ENCODE peak calls at places on chromosomes 6 and 20, in ten cellular contexts. G is T follicular helper cell; D is GM23248; A is NCI-H1092 treated with DMSO at 0.1 percent for 48 hours; F is left cardiac atrium; R is astrocyte of the cerebellum; C is stimulated activated CD4-positive, alpha-beta T cell treated with anti-CD3 and anti-CD28 coated beads, Interleukin-2, amount 100 ng/mL, for 4 hours; P is progenitor cell of endocrine pancreas; W is epithelial cell of esophagus; U is H7. I is an unnamed sample.

GRCh38 chr20:24836041-24836533 is 113.0 kb upstream of the CST7 start:
- DNase-seq in G (no peak), D (no peak), A (no peak), F (no peak), R (no peak), C (no peak), P (no peak), W (no peak), U (no peak), I (no peak)

GRCh38 chr6:123640567-123641187 is 3.9 kb upstream of the TRDN start:
- DNase-seq in G (no peak), D (no peak), A (no peak), F (no peak), R (no peak), C (no peak), P (no peak), W (peak), U (no peak), I (no peak)

GRCh38 chr6:18640754-18641153 is 253.6 kb downstream of the RNF144B start:
- DNase-seq in G (no peak), D (no peak), A (no peak), F (no peak), R (no peak), C (no peak), P (no peak), W (no peak), U (no peak), I (no peak)

GRCh38 chr6:116945809-116946208 is 68.8 kb downstream of the RFX6 start:
- DNase-seq in G (no peak), D (no peak), A (no peak), F (no peak), R (no peak), C (no peak), P (no peak), W (peak), U (no peak), I (no peak)

GRCh38 chr20:37518606-37519507 is 2.2 kb upstream of the NNAT start:
- DNase-seq in G (no peak), D (no peak), A (peak), F (peak), R (no peak), C (no peak), P (no peak), W (no peak), U (peak), I (no peak)

GRCh38 chr20:20229595-20229994 is 138.3 kb upstream of the INSM1 start:
- DNase-seq in G (no peak), D (peak), A (no peak), F (no peak), R (no peak), C (no peak), P (no peak), W (peak), U (no peak), I (no peak)

GRCh38 chr6:149855040-149855654 is 9.0 kb downstream of the LRP11 start:
- DNase-seq in G (no peak), D (peak), A (no peak), F (no peak), R (no peak), C (no peak), P (no peak), W (peak), U (no peak), I (no peak)

GRCh38 chr6:156508923-156509322 is 268.3 kb upstream of the ARID1B start:
- DNase-seq in G (no peak), D (no peak), A (no peak), F (no peak), R (no peak), C (no peak), P (no peak), W (no peak), U (no peak), I (no peak)

GRCh38 chr20:50582092-50582491 is 71.9 kb downstream of the PTPN1 start:
- DNase-seq in G (no peak), D (no peak), A (no peak), F (peak), R (no peak), C (no peak), P (no peak), W (no peak), U (peak), I (no peak)